ENCODE peak calls at places on chromosome 13, in four cellular contexts. T is transverse colon, C is SHP77 treated with DMSO at 0.1 percent for 48 hours, P is frontal cortex. V is an unnamed sample.
A peak's percentile ranks its signal among the peaks of the same experiment; 100 is the strongest.

GRCh38 chr13:74226791-74227475 is 92.7 kb upstream of the KLF12 start:
- DNase-seq in C (no peak), P (no peak), T (no peak), V (no peak)

GRCh38 chr13:30081331-30081730 is 226.0 kb downstream of the KATNAL1 start:
- DNase-seq in T (no peak), P (no peak), C (no peak), V (no peak)

GRCh38 chr13:32537580-32538233 is 888 bp downstream of the N4BP2L2 start:
- DNase-seq in T (peak; percentile 38), P (no peak), C (no peak), V (peak; percentile 67)

GRCh38 chr13:45865414-45865813 is 13.9 kb upstream of the SIAH3 start:
- DNase-seq in T (no peak), C (no peak), P (no peak), V (no peak)

GRCh38 chr13:30615851-30616311 is 1.8 kb upstream of the USPL1 start:
- DNase-seq in T (no peak), P (no peak), C (no peak), V (no peak)

GRCh38 chr13:95255072-95255732 is 46.0 kb downstream of the ABCC4 start:
- DNase-seq in C (no peak), T (no peak), P (no peak), V (no peak)

GRCh38 chr13:73607489-73608156 is 526.6 kb downstream of the KLF12 start:
- DNase-seq in P (no peak), C (peak; percentile 87), T (no peak), V (no peak)

GRCh38 chr13:95713651-95714050 is 36.7 kb downstream of the DNAJC3 start:
- DNase-seq in T (no peak), C (no peak), P (no peak), V (no peak)

GRCh38 chr13:45511310-45512147 is 46.8 kb downstream of the COG3 start:
- DNase-seq in P (peak; percentile 51), C (no peak), T (no peak), V (no peak)

GRCh38 chr13:107203146-107203847 is 635.4 kb upstream of the ARGLU1 start:
- DNase-seq in C (no peak), P (no peak), T (no peak), V (no peak)

GRCh38 chr13:46313441-46314257 is 73.4 kb downstream of the RUBCNL start:
- DNase-seq in P (no peak), T (no peak), C (no peak), V (no peak)

GRCh38 chr13:87680298-87680697 is 9.1 kb downstream of the SLITRK5 start:
- DNase-seq in T (no peak), C (peak; percentile 89), P (no peak), V (no peak)

GRCh38 chr13:113138792-113139551 is 16.4 kb downstream of the F10 start:
- DNase-seq in P (no peak), C (no peak), T (no peak), V (no peak)

GRCh38 chr13:23159587-23160240 is 21.1 kb upstream of the SGCG start:
- DNase-seq in T (no peak), P (no peak), C (no peak), V (no peak)

GRCh38 chr13:112255550-112256120 is 120.5 kb upstream of the SPACA7 start:
- DNase-seq in C (no peak), T (no peak), P (no peak), V (no peak)

GRCh38 chr13:35346494-35346893 is 130.0 kb downstream of the MAB21L1 start:
- DNase-seq in C (no peak), T (no peak), P (no peak), V (no peak)

GRCh38 chr13:96052655-96053002 is 572 bp downstream of the UGGT2 start:
- DNase-seq in C (peak; percentile 62), T (no peak), P (peak; percentile 40), V (no peak)

GRCh38 chr13:20142019-20142926 is 18.6 kb downstream of the GJA3 start:
- DNase-seq in T (no peak), C (no peak), P (no peak), V (no peak)

GRCh38 chr13:27276188-27276587 is 5.6 kb downstream of the RASL11A start:
- DNase-seq in T (no peak), P (no peak), C (no peak), V (peak; percentile 57)

GRCh38 chr13:101708115-101708514 is 255.6 kb downstream of the ITGBL1 start:
- DNase-seq in T (no peak), P (no peak), C (no peak), V (no peak)

GRCh38 chr13:41259875-41260501 is 3.4 kb downstream of the MTRF1 start:
- DNase-seq in T (no peak), C (no peak), P (no peak), V (no peak)

GRCh38 chr13:45310341-45311138 is 30.4 kb downstream of the TPT1 start:
- DNase-seq in P (no peak), C (no peak), T (no peak), V (no peak)

GRCh38 chr13:36074659-36075058 is 56.5 kb downstream of the DCLK1 start:
- DNase-seq in P (peak; percentile 12), C (no peak), T (no peak), V (peak; percentile 39)

GRCh38 chr13:107964356-107964755 is 251.0 kb downstream of the LIG4 start:
- DNase-seq in P (no peak), T (no peak), C (peak; percentile 99), V (no peak)

GRCh38 chr13:102197193-102197592 is 204.7 kb downstream of the FGF14 start:
- DNase-seq in C (peak; percentile 16), T (no peak), P (no peak), V (no peak)

GRCh38 chr13:43787998-43788397 is 1.2 kb upstream of the ENOX1 start:
- DNase-seq in P (peak; percentile 18), T (no peak), C (no peak), V (no peak)

GRCh38 chr13:48896312-48896711 is 79.4 kb upstream of the FNDC3A start:
- DNase-seq in C (no peak), T (no peak), P (no peak), V (no peak)

GRCh38 chr13:41827507-41828213 is 133.2 kb downstream of the VWA8 start:
- DNase-seq in T (no peak), C (no peak), P (peak; percentile 12), V (no peak)

GRCh38 chr13:46176756-46177155 is 5.2 kb downstream of the LCP1 start:
- DNase-seq in P (no peak), C (no peak), T (no peak), V (no peak)

GRCh38 chr13:110284809-110285519 is 22.0 kb downstream of the COL4A1 start:
- DNase-seq in C (no peak), T (no peak), P (no peak), V (no peak)

GRCh38 chr13:89375839-89376238 is 1704.7 kb downstream of the SLITRK5 start:
- DNase-seq in C (peak; percentile 15), T (no peak), P (no peak), V (no peak)

V was measured in right cardiac atrium.